ENCODE peak calls at places on chromosome 6, in eight cellular contexts. F is heart right ventricle, D is right atrium auricular region, G is BE2C, P is endodermal cell, E is thyroid gland, O is astrocyte of the cerebellum, H is adrenal gland. T is an unnamed sample.

GRCh38 chr6:108779521-108779920 is 68.7 kb upstream of the ARMC2 start:
- DNase-seq in H (no peak), P (no peak), G (no peak), F (no peak), E (no peak), D (no peak), O (no peak), T (no peak)

GRCh38 chr6:30744054-30744805 is at the start of gene IER3:
- DNase-seq in P (peak; percentile 98), H (peak; percentile 92), G (peak; percentile 53), F (peak; percentile 79), E (peak; percentile 89), D (peak; percentile 95), O (peak; percentile 79), T (no peak)

GRCh38 chr6:136723780-136724179 is 68.5 kb downstream of the MAP3K5 start:
- DNase-seq in P (no peak), D (no peak), G (no peak), H (no peak), O (no peak), E (no peak), F (no peak), T (no peak)

GRCh38 chr6:166515072-166515810 is 71.2 kb downstream of the RAMACL start:
- DNase-seq in P (peak; percentile 70), F (no peak), E (no peak), O (peak; percentile 27), D (no peak), H (no peak), G (peak; percentile 75), T (peak; percentile 59)

GRCh38 chr6:158684311-158684710 is 34.5 kb downstream of the SYTL3 start:
- DNase-seq in F (no peak), O (no peak), G (no peak), P (no peak), H (no peak), D (no peak), E (no peak), T (no peak)

GRCh38 chr6:5059036-5059896 is 25.9 kb upstream of the PPP1R3G start:
- DNase-seq in P (no peak), O (no peak), D (no peak), H (no peak), G (no peak), F (no peak), E (no peak), T (no peak)

GRCh38 chr6:2476376-2476775 is 231.0 kb upstream of the GMDS start:
- DNase-seq in E (peak; percentile 7), F (no peak), G (no peak), H (no peak), O (no peak), P (no peak), D (no peak), T (no peak)

GRCh38 chr6:32112436-32112980 is 3.4 kb upstream of the TNXB start:
- DNase-seq in P (no peak), H (no peak), O (no peak), F (peak; percentile 50), D (no peak), E (no peak), G (no peak), T (no peak)

GRCh38 chr6:166277021-166277420 is 31.2 kb downstream of the PRR18 start:
- DNase-seq in H (peak; percentile 51), P (no peak), D (no peak), F (no peak), E (peak; percentile 84), G (no peak), O (peak; percentile 43), T (no peak)

GRCh38 chr6:30611150-30611855 is 5.7 kb downstream of the PPP1R10 start:
- DNase-seq in H (no peak), P (no peak), E (peak; percentile 50), F (no peak), G (no peak), O (no peak), D (no peak), T (no peak)

GRCh38 chr6:120576061-120576460 is 758.2 kb downstream of the TBC1D32 start:
- DNase-seq in G (no peak), D (no peak), H (no peak), F (no peak), P (no peak), O (no peak), E (no peak), T (no peak)

GRCh38 chr6:138035070-138035469 is 72.1 kb downstream of the PERP start:
- DNase-seq in H (no peak), F (no peak), E (no peak), O (no peak), P (no peak), G (no peak), D (no peak), T (no peak)

GRCh38 chr6:11354019-11354418 is 121.6 kb upstream of the NEDD9 start:
- DNase-seq in F (peak; percentile 31), O (peak; percentile 32), H (peak; percentile 28), E (no peak), P (peak; percentile 16), G (no peak), D (peak; percentile 81), T (no peak)

GRCh38 chr6:30725713-30726505 is 5.8 kb downstream of the TUBB start:
- DNase-seq in F (no peak), G (peak; percentile 28), D (no peak), P (peak; percentile 75), O (no peak), E (no peak), H (no peak), T (no peak)

GRCh38 chr6:14278436-14278835 is 160.9 kb downstream of the CD83 start:
- DNase-seq in F (no peak), P (peak; percentile 61), O (no peak), E (no peak), G (no peak), H (no peak), D (no peak), T (no peak)

GRCh38 chr6:43101497-43101896 is 25.4 kb downstream of the PTK7 start:
- DNase-seq in F (no peak), P (no peak), H (no peak), D (no peak), O (no peak), G (no peak), E (no peak), T (no peak)

GRCh38 chr6:111472933-111473435 is 10.0 kb downstream of the REV3L start:
- DNase-seq in D (no peak), G (no peak), O (no peak), F (no peak), E (no peak), H (no peak), P (no peak), T (no peak)

GRCh38 chr6:33116417-33116816 is 40.6 kb downstream of the HLA-DPB1 start:
- DNase-seq in P (peak; percentile 70), H (no peak), G (no peak), D (no peak), O (no peak), F (no peak), E (no peak), T (no peak)

GRCh38 chr6:33610057-33610456 is 11.1 kb upstream of the ITPR3 start:
- DNase-seq in O (no peak), P (peak; percentile 55), E (no peak), D (no peak), G (no peak), F (no peak), H (no peak), T (no peak)

GRCh38 chr6:26218824-26219223 is 131.6 kb downstream of the HFE start:
- DNase-seq in F (no peak), E (no peak), D (no peak), O (no peak), G (no peak), H (no peak), P (peak; percentile 62), T (no peak)

GRCh38 chr6:15063253-15063853 is 182.5 kb upstream of the JARID2 start:
- DNase-seq in F (peak; percentile 26), E (no peak), P (no peak), D (no peak), O (no peak), H (peak; percentile 57), G (no peak), T (no peak)

GRCh38 chr6:89353118-89353556 is 615 bp upstream of the UBE2J1 start:
- DNase-seq in P (no peak), O (no peak), E (peak; percentile 1), G (no peak), H (no peak), D (no peak), F (peak; percentile 35), T (no peak)
- TF ChIP-seq CTCF in P (no peak), O (no peak), E (no peak), G (no peak), H (no peak), D (no peak), F (no peak), T (no peak)

DNA sequence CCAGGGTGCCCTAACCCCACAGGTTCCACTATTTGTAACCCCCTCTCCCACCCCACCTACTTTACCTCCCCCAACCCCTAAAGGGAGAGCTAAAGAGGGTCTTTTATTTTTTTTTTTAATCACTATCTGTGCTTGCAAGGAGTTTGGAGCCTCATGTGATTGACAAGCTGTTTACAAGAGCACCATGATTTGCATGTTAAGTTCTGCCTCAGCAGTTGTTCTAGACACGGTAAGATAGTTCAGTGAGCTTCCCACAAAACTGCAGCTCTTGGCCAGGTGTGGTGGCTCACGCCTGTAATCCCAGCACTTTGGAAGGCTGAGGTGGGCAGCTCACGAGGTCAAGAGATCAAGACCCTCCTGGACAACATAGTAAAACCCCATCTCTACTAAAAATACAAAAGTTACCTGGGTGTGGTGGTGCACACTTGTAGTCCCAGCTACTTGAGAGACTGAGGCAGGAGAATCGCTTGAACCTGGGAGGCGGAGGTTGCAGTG is 5.0 kb upstream of the PXDC1 start:
- DNase-seq in H (no peak), P (no peak), G (no peak), O (no peak), F (no peak), D (no peak), E (no peak), T (no peak)
- H3K4me3 ChIP-seq in H (no peak overlapping the region), P (no peak overlapping the region), G (no peak overlapping the region), O (no peak overlapping the region), F (no peak overlapping the region), D (no peak overlapping the region), E (no peak overlapping the region), T (no peak overlapping the region)

DNA sequence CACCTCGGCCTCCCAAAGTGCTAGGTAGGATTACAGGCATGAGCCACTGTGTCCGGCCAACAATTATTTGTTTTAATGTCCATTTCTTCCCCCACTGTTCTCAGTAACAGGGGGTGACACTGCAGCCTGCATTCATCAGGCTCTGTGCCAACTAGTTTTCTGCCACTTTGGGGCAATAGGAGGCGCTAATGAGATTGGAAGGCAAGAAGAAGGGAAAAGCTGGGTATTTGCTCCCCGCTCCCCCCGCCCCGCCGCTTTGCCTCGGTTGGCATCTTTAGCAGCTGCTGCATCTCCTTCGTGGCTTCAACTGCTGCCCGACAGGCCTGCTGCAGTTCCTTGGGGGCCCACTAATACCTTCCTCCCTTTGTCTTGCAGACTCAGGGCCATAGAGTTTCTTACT is 35.0 kb upstream of the MDGA1 start:
- DNase-seq in F (no peak), G (no peak), P (peak; percentile 75), O (no peak), H (no peak), D (no peak), E (no peak), T (no peak)
- TF ChIP-seq CTCF in F (no peak), G (peak; percentile 19), P (peak; percentile 55), O (no peak), H (no peak), D (no peak), E (no peak), T (no peak)

GRCh38 chr6:123434186-123434585 is 202.6 kb downstream of the TRDN start:
- DNase-seq in F (no peak), G (no peak), H (no peak), D (no peak), O (peak; percentile 16), P (no peak), E (no peak), T (no peak)
- H3K4me3 ChIP-seq in F (no peak overlapping the region), G (no peak overlapping the region), H (no peak overlapping the region), D (no peak overlapping the region), O (no peak overlapping the region), P (no peak overlapping the region), E (no peak overlapping the region), T (no peak overlapping the region)

T was measured in HFF-Myc.